ENCODE peak calls at places on chromosomes 7 and 10, in four cellular contexts. Q is DND-41, F is mesenchymal stem cell, H is ovary. A is an unnamed sample.
A peak's percentile ranks its signal among the peaks of the same experiment; 100 is the strongest.

GRCh38 chr10:132213917-132214316 is 27.2 kb downstream of the DPYSL4 start:
- DNase-seq in Q (no peak), H (no peak), F (no peak), A (no peak)

GRCh38 chr7:5469375-5470166 is 45.9 kb upstream of the TNRC18 start:
- DNase-seq in Q (no peak), H (no peak), F (no peak), A (no peak)

GRCh38 chr10:30431435-30431911 is 2.5 kb upstream of the MAP3K8 start:
- DNase-seq in Q (no peak), H (peak; percentile 53), F (no peak), A (no peak)

GRCh38 chr7:11434371-11434770 is 397.6 kb downstream of the THSD7A start:
- DNase-seq in H (no peak), Q (no peak), F (no peak), A (no peak)

GRCh38 chr7:26189000-26189539 is 11.5 kb downstream of the HNRNPA2B1 start:
- DNase-seq in F (no peak), Q (no peak), H (no peak), A (no peak)

GRCh38 chr7:134920026-134920758 is 66.1 kb upstream of the AGBL3 start:
- DNase-seq in F (peak; percentile 89), H (no peak), Q (no peak), A (no peak)

GRCh38 chr7:95209778-95210177 is 114.6 kb downstream of the PON1 start:
- DNase-seq in F (no peak), Q (no peak), H (no peak), A (no peak)

GRCh38 chr10:130936844-130937243 is 374.7 kb downstream of the TCERG1L start:
- DNase-seq in Q (no peak), H (no peak), F (no peak), A (no peak)

GRCh38 chr10:31953080-31953479 is 24.4 kb upstream of the ARHGAP12 start:
- DNase-seq in F (no peak), Q (no peak), H (no peak), A (no peak)

GRCh38 chr7:2609001-2609411 is 22.8 kb upstream of the TTYH3 start:
- DNase-seq in F (peak; percentile 41), Q (no peak), H (no peak), A (peak; percentile 17)

GRCh38 chr10:73771722-73772279 is 10.0 kb upstream of the CHCHD1 start:
- DNase-seq in H (peak; percentile 90), Q (no peak), F (no peak), A (peak; percentile 78)

GRCh38 chr10:16944081-16944922 is 127.1 kb upstream of the RSU1 start:
- DNase-seq in H (no peak), F (peak; percentile 8), Q (no peak), A (no peak)

GRCh38 chr7:8282162-8282561 is 20.2 kb upstream of the ICA1 start:
- DNase-seq in H (no peak), F (no peak), Q (no peak), A (no peak)

GRCh38 chr10:76382381-76382851 is 951.0 kb downstream of the LRMDA start:
- DNase-seq in F (peak; percentile 78), Q (no peak), H (no peak), A (no peak)

DNA sequence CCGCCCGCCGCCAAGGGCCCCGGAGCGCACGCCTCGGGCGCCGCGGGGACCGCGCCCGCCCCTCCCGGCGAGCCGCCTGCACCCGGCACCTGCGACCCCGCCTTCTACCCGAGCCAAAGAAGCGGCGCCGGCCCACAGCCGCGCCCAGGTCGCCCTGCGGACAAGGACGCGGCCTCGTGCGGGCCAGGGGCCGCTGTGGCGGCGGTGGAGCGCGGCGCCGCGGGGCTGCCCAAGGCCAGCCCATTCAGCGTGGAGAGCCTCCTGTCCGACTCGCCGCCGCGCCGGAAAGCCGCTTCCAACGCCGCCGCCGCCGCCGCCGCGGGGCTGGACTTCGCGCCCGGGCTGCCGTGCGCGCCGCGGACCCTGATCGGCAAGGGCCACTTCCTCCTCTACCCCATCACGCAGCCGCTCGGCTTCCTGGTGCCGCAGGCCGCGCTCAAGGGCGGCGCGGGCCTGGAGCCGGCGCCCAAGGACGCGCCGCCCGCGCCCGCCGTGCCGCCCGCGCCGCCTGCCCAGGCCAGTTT is 3.5 kb downstream of the UNCX start:
- DNase-seq in H (no peak), Q (no peak), F (no peak), A (no peak)
- H3K27me3 ChIP-seq in H (peaks cover 13% of the 10 kb centered on the region), Q (peaks cover 10% of the 10 kb centered on the region), F (peaks cover 76% of the 10 kb centered on the region), A (peaks cover 51% of the 10 kb centered on the region)

GRCh38 chr10:70466951-70467350 is 11.6 kb upstream of the PALD1 start:
- DNase-seq in F (no peak), H (no peak), Q (no peak), A (no peak)
- H3K27me3 ChIP-seq in F (peaks cover 52% of the 10 kb centered on the region), H (no peaks in the 10 kb centered on the region), Q (no peaks in the 10 kb centered on the region), A (no peaks in the 10 kb centered on the region)

GRCh38 chr7:43193061-43193460 is 80.6 kb downstream of the HECW1 start:
- DNase-seq in F (no peak), H (no peak), Q (no peak), A (no peak)
- H3K27me3 ChIP-seq in F (peaks cover 5% of the 10 kb centered on the region), H (no peaks in the 10 kb centered on the region), Q (peaks cover 23% of the 10 kb centered on the region), A (no peaks in the 10 kb centered on the region)

DNA sequence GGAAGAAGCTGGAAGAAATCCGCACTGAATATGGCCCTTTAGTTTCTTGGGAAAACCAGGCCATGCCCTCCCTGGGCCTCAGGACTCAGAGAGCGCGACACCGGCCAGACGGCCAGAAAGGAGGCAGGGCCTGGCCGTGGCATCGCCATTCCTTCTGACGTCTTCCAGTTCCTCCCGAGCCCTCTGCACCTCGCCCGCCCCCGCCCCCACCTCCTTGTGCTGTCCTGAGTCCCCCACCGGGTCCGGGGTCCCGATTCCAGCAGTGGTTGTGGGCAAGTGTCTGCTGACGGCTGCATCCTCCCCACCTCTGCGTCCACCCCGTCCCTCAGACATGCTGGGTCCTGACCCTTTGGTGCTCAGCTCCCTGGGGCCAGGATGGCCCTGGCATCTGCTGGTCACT is 312.1 kb upstream of the SHH start:
- DNase-seq in H (no peak), F (no peak), Q (no peak), A (no peak)
- H3K27me3 ChIP-seq in H (no peaks in the 10 kb centered on the region), F (no peaks in the 10 kb centered on the region), Q (peaks cover 6% of the 10 kb centered on the region), A (no peaks in the 10 kb centered on the region)

GRCh38 chr7:142348921-142349401 is 91.1 kb upstream of the PRSS58 start:
- DNase-seq in Q (peak; percentile 89), F (no peak), H (no peak), A (no peak)
- H3K27me3 ChIP-seq in Q (no peaks in the 10 kb centered on the region), F (peaks cover 15% of the 10 kb centered on the region), H (no peaks in the 10 kb centered on the region), A (no peaks in the 10 kb centered on the region)

A was measured in CD4-positive, alpha-beta memory T cell.